ENCODE peak calls at places on chromosomes 3 and 15, in six cellular contexts. N, K, W, B, T and I are unnamed samples.

GRCh38 chr3:188531210-188531609 is 377.3 kb downstream of the LPP start:
- DNase-seq in N (no peak), K (no peak), W (no peak), B (no peak), T (peak), I (peak)

GRCh38 chr3:18716821-18717220 is 291.7 kb upstream of the SATB1 start:
- DNase-seq in N (no peak), K (no peak), W (no peak), B (no peak), T (no peak), I (peak)

GRCh38 chr3:45677045-45677436 is 12.2 kb upstream of the SACM1L start:
- DNase-seq in N (no peak), K (no peak), W (peak), B (peak), T (peak), I (peak)

GRCh38 chr15:65399001-65399706 is 21.4 kb upstream of the IGDCC3 start:
- DNase-seq in N (peak), K (no peak), W (no peak), B (no peak), T (no peak), I (no peak)

GRCh38 chr3:123686254-123686653 is 101.4 kb upstream of the HACD2 start:
- DNase-seq in N (no peak), K (no peak), W (no peak), B (no peak), T (peak), I (no peak)

GRCh38 chr3:191280111-191280510 is 49.1 kb upstream of the CCDC50 start:
- DNase-seq in N (no peak), K (no peak), W (no peak), B (no peak), T (no peak), I (no peak)

GRCh38 chr15:68420186-68420684 is 11.7 kb downstream of the ITGA11 start:
- DNase-seq in N (peak), K (no peak), W (no peak), B (no peak), T (no peak), I (no peak)

GRCh38 chr3:53533486-53533885 is 39.1 kb downstream of the CACNA1D start:
- DNase-seq in N (no peak), K (no peak), W (no peak), B (no peak), T (no peak), I (no peak)

GRCh38 chr3:112752092-112752512 is 94.6 kb downstream of the CD200R1L start:
- DNase-seq in N (no peak), K (no peak), W (no peak), B (no peak), T (no peak), I (no peak)

GRCh38 chr3:116280130-116280740 is 165.1 kb downstream of the LSAMP start:
- DNase-seq in N (no peak), K (no peak), W (no peak), B (no peak), T (no peak), I (no peak)
- TF ChIP-seq CTCF in N (no peak), K (no peak), W (no peak), B (no peak), T (no peak), I (no peak)

DNA sequence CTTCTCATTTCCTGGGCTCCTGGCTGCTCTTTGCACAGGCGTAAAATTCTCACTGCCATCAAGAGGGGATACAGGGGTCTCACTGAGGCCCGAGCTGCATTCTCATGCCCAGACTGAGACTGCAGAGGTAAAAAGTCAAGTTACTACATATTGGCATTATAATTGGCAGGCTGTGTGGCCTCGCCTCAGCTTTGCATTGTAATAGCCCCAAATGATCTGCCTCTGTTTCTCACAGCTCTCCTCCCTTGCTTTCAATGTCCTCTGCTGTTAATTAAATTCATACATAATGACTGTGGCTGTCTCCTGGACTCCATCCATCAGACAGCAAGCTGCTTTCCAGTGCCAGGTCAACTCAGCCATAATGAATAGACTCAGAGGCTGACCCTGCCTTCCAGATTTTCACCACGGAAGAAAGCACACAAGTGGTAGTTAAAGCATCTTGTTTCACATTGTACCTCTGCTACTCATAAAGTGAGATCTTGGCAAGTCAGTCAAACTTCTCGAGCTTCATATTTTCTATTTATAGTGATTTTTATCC is 7.6 kb upstream of the RTP4 start:
- DNase-seq in N (no peak), K (no peak), W (no peak), B (no peak), T (peak), I (no peak)
- H3K4me3 ChIP-seq in N (no peak), K (no peak), W (no peak), B (no peak), T (no peak), I (no peak)

GRCh38 chr3:95227092-95227491 is 1164.2 kb downstream of the NSUN3 start:
- DNase-seq in N (no peak), K (no peak), W (no peak), B (no peak), T (no peak), I (no peak)
- TF ChIP-seq CTCF in N (no peak), K (no peak), W (no peak), B (no peak), T (no peak), I (no peak)

GRCh38 chr15:73601449-73602425 is 31.5 kb downstream of the NPTN start:
- DNase-seq in N (no peak), K (no peak), W (no peak), B (no peak), T (peak), I (peak)
- H3K4me3 ChIP-seq in N (peak), K (no peak), W (no peak), B (no peak), T (no peak), I (no peak)

GRCh38 chr3:145807990-145808389 is 353.0 kb downstream of the PLOD2 start:
- DNase-seq in N (no peak), K (no peak), W (no peak), B (no peak), T (peak), I (peak)
- TF ChIP-seq CTCF in N (peak), K (no peak), W (peak), B (no peak), T (peak), I (peak)

GRCh38 chr15:24696855-24697254 is 21.3 kb downstream of the NPAP1 start:
- DNase-seq in N (no peak), K (no peak), W (no peak), B (no peak), T (no peak), I (no peak)
- H3K4me3 ChIP-seq in N (no peak), K (no peak), W (no peak), B (no peak), T (no peak), I (no peak)